ENCODE peak calls at places on chromosomes 11 and 22, in nine cellular contexts. G is AG04449; K is activated naive CD4-positive, alpha-beta T cell; A is stimulated activated CD4-positive, alpha-beta T cell treated with anti-CD3 and anti-CD28 coated beads, Interleukin-2, amount 100 ng/mL, for 48 hours; M is NCI-H1105; H is activated CD4-positive, CD25-positive, alpha-beta regulatory T cell treated with anti-CD3 and anti-CD28 coated beads, Interleukin-2, amount 50 U/mL, for 16 hours; I is ELR; T is CD4-positive, alpha-beta T cell; Z is NCI-H1092 treated with DMSO at 0.1 percent for 48 hours. N is an unnamed sample.

GRCh38 chr22:34437140-34437539 is 516.9 kb upstream of the LARGE1 start:
- DNase-seq in G (no peak), K (no peak), A (no peak), M (no peak), H (no peak), I (no peak), T (no peak), Z (no peak), N (no peak)

GRCh38 chr11:84564180-84564866 is 1062.8 kb downstream of the DLG2 start:
- DNase-seq in G (no peak), K (no peak), A (peak; percentile 23), M (no peak), H (no peak), I (peak; percentile 55), T (no peak), Z (peak; percentile 15), N (peak; percentile 48)

GRCh38 chr22:29727248-29727551 is 7.4 kb downstream of the CABP7 start:
- DNase-seq in G (no peak), K (no peak), A (no peak), M (no peak), H (no peak), I (peak; percentile 65), T (no peak), Z (peak; percentile 21), N (no peak)

GRCh38 chr11:31806944-31807790 is 4.0 kb downstream of the PAX6 start:
- DNase-seq in G (no peak), K (no peak), A (no peak), M (no peak), H (no peak), I (no peak), T (no peak), Z (no peak), N (no peak)

GRCh38 chr22:48941903-48942625 is 885.6 kb downstream of the BRD1 start:
- DNase-seq in G (no peak), K (no peak), A (no peak), M (no peak), H (no peak), I (no peak), T (no peak), Z (no peak), N (no peak)

GRCh38 chr11:112280268-112281126 is 19.8 kb upstream of the PLET1 start:
- DNase-seq in G (no peak), K (peak; percentile 15), A (peak; percentile 59), M (peak; percentile 93), H (peak; percentile 50), I (peak; percentile 88), T (peak; percentile 44), Z (peak; percentile 90), N (peak; percentile 78)

GRCh38 chr11:64705501-64705900 is 17.5 kb downstream of the NRXN2 start:
- DNase-seq in G (no peak), K (no peak), A (no peak), M (no peak), H (no peak), I (no peak), T (no peak), Z (no peak), N (no peak)

GRCh38 chr11:120224872-120225371 is 14.1 kb downstream of the OAF start:
- DNase-seq in G (no peak), K (no peak), A (no peak), M (no peak), H (no peak), I (no peak), T (no peak), Z (no peak), N (no peak)

GRCh38 chr11:67160872-67161783 is 42.1 kb downstream of the KDM2A start:
- DNase-seq in G (no peak), K (no peak), A (no peak), M (no peak), H (no peak), I (peak; percentile 66), T (no peak), Z (no peak), N (peak; percentile 26)

GRCh38 chr11:66637557-66638176 is 836 bp upstream of the RBM4 start:
- DNase-seq in G (no peak), K (no peak), A (no peak), M (no peak), H (no peak), I (peak; percentile 50), T (no peak), Z (no peak), N (no peak)

GRCh38 chr11:101363706-101364275 is 220.0 kb downstream of the TRPC6 start:
- DNase-seq in G (no peak), K (no peak), A (no peak), M (no peak), H (no peak), I (no peak), T (no peak), Z (no peak), N (no peak)

GRCh38 chr22:37716708-37717107 is 19.9 kb downstream of the TRIOBP start:
- DNase-seq in G (peak; percentile 4), K (no peak), A (no peak), M (no peak), H (no peak), I (peak; percentile 66), T (no peak), Z (no peak), N (peak; percentile 86)

GRCh38 chr22:28670153-28670552 is 9.5 kb downstream of the TTC28 start:
- DNase-seq in G (peak; percentile 63), K (no peak), A (no peak), M (no peak), H (no peak), I (no peak), T (no peak), Z (no peak), N (no peak)

GRCh38 chr11:117822031-117822521 is 2.5 kb downstream of the FXYD2 start:
- DNase-seq in G (no peak), K (no peak), A (no peak), M (no peak), H (no peak), I (peak; percentile 30), T (peak; percentile 51), Z (no peak), N (no peak)

GRCh38 chr11:47394322-47395224 is 13.8 kb upstream of the SLC39A13 start:
- DNase-seq in G (no peak), K (no peak), A (peak; percentile 40), M (no peak), H (peak; percentile 23), I (no peak), T (peak; percentile 61), Z (no peak), N (peak; percentile 84)

GRCh38 chr11:74680703-74681531 is 50.3 kb downstream of the CHRDL2 start:
- DNase-seq in G (no peak), K (no peak), A (no peak), M (no peak), H (no peak), I (no peak), T (no peak), Z (no peak), N (no peak)

GRCh38 chr22:30402036-30402759 is 5.4 kb downstream of the SEC14L2 start:
- DNase-seq in G (no peak), K (no peak), A (no peak), M (no peak), H (no peak), I (no peak), T (no peak), Z (no peak), N (no peak)

GRCh38 chr11:30257058-30257457 is 26.2 kb downstream of the FSHB start:
- DNase-seq in G (no peak), K (no peak), A (no peak), M (no peak), H (no peak), I (no peak), T (no peak), Z (no peak), N (no peak)

GRCh38 chr11:101870510-101870909 is 44.3 kb upstream of the CEP126 start:
- DNase-seq in G (no peak), K (no peak), A (no peak), M (no peak), H (no peak), I (peak; percentile 93), T (no peak), Z (no peak), N (peak; percentile 88)

GRCh38 chr11:66068154-66068821 is 1.8 kb upstream of the PACS1 start:
- DNase-seq in G (no peak), K (peak; percentile 62), A (peak; percentile 76), M (peak; percentile 54), H (peak; percentile 51), I (peak; percentile 77), T (peak; percentile 72), Z (peak; percentile 63), N (peak; percentile 64)

GRCh38 chr22:29268511-29269229 is 602 bp downstream of the EWSR1 start:
- DNase-seq in G (no peak), K (no peak), A (peak; percentile 8), M (peak; percentile 14), H (no peak), I (peak; percentile 78), T (no peak), Z (peak; percentile 61), N (peak; percentile 61)

GRCh38 chr11:35418282-35418846 is 994 bp downstream of the SLC1A2 start:
- DNase-seq in G (no peak), K (no peak), A (no peak), M (peak; percentile 29), H (no peak), I (peak; percentile 7), T (no peak), Z (peak; percentile 12), N (no peak)

GRCh38 chr11:63015521-63016215 is at the start of gene SLC22A8:
- DNase-seq in G (no peak), K (no peak), A (no peak), M (no peak), H (no peak), I (no peak), T (no peak), Z (no peak), N (no peak)

GRCh38 chr11:120183701-120184141 is 27.1 kb upstream of the OAF start:
- DNase-seq in G (no peak), K (no peak), A (no peak), M (no peak), H (no peak), I (no peak), T (no peak), Z (no peak), N (no peak)